ENCODE peak calls at places on chromosome 11, in eight cellular contexts. One of them, this sample, is unnamed.

GRCh38 chr11:74780277-74780870 is 31.7 kb downstream of the RNF169 start:
- DNase-seq in posterior vena cava: no peak
- DNase-seq in HAP-1: no peak
- DNase-seq in stimulated activated effector memory CD8-positive, alpha-beta T cell treated with anti-CD3 and anti-CD28 coated beads, Interleukin-12 subunit alpha, Interleukin-12 subunit beta, amount 100 ng/mL, for 72 hours: no peak
- DNase-seq in anterior cingulate cortex: no peak
- DNase-seq in GM23248: peak
- DNase-seq in NK-92 treated with Interleukin-12 subunit alpha and Interleukin-12 subunit beta, amount 100 ng/mL, for 24 hours: no peak
- DNase-seq in HT1080: no peak
- DNase-seq in this sample: no peak

GRCh38 chr11:110077866-110078325 is 15.3 kb upstream of the ZC3H12C start:
- DNase-seq in posterior vena cava: no peak
- DNase-seq in HAP-1: peak
- DNase-seq in stimulated activated effector memory CD8-positive, alpha-beta T cell treated with anti-CD3 and anti-CD28 coated beads, Interleukin-12 subunit alpha, Interleukin-12 subunit beta, amount 100 ng/mL, for 72 hours: peak
- DNase-seq in anterior cingulate cortex: no peak
- DNase-seq in GM23248: peak
- DNase-seq in NK-92 treated with Interleukin-12 subunit alpha and Interleukin-12 subunit beta, amount 100 ng/mL, for 24 hours: no peak
- DNase-seq in HT1080: peak
- DNase-seq in this sample: no peak

GRCh38 chr11:78876686-78877085 is 302.0 kb upstream of the NARS2 start:
- DNase-seq in posterior vena cava: no peak
- DNase-seq in HAP-1: no peak
- DNase-seq in stimulated activated effector memory CD8-positive, alpha-beta T cell treated with anti-CD3 and anti-CD28 coated beads, Interleukin-12 subunit alpha, Interleukin-12 subunit beta, amount 100 ng/mL, for 72 hours: no peak
- DNase-seq in anterior cingulate cortex: no peak
- DNase-seq in GM23248: no peak
- DNase-seq in NK-92 treated with Interleukin-12 subunit alpha and Interleukin-12 subunit beta, amount 100 ng/mL, for 24 hours: no peak
- DNase-seq in HT1080: no peak
- DNase-seq in this sample: no peak

GRCh38 chr11:78796956-78797355 is 222.3 kb upstream of the NARS2 start:
- DNase-seq in posterior vena cava: no peak
- DNase-seq in HAP-1: no peak
- DNase-seq in stimulated activated effector memory CD8-positive, alpha-beta T cell treated with anti-CD3 and anti-CD28 coated beads, Interleukin-12 subunit alpha, Interleukin-12 subunit beta, amount 100 ng/mL, for 72 hours: no peak
- DNase-seq in anterior cingulate cortex: no peak
- DNase-seq in GM23248: peak
- DNase-seq in NK-92 treated with Interleukin-12 subunit alpha and Interleukin-12 subunit beta, amount 100 ng/mL, for 24 hours: no peak
- DNase-seq in HT1080: peak
- DNase-seq in this sample: no peak

GRCh38 chr11:108559340-108559739 is 34.2 kb downstream of the EXPH5 start:
- DNase-seq in posterior vena cava: no peak
- DNase-seq in HAP-1: no peak
- DNase-seq in stimulated activated effector memory CD8-positive, alpha-beta T cell treated with anti-CD3 and anti-CD28 coated beads, Interleukin-12 subunit alpha, Interleukin-12 subunit beta, amount 100 ng/mL, for 72 hours: no peak
- DNase-seq in anterior cingulate cortex: no peak
- DNase-seq in GM23248: peak
- DNase-seq in NK-92 treated with Interleukin-12 subunit alpha and Interleukin-12 subunit beta, amount 100 ng/mL, for 24 hours: no peak
- DNase-seq in HT1080: peak
- DNase-seq in this sample: no peak

GRCh38 chr11:35211952-35212351 is 73.0 kb downstream of the CD44 start:
- DNase-seq in posterior vena cava: no peak
- DNase-seq in HAP-1: no peak
- DNase-seq in stimulated activated effector memory CD8-positive, alpha-beta T cell treated with anti-CD3 and anti-CD28 coated beads, Interleukin-12 subunit alpha, Interleukin-12 subunit beta, amount 100 ng/mL, for 72 hours: no peak
- DNase-seq in anterior cingulate cortex: no peak
- DNase-seq in GM23248: peak
- DNase-seq in NK-92 treated with Interleukin-12 subunit alpha and Interleukin-12 subunit beta, amount 100 ng/mL, for 24 hours: no peak
- DNase-seq in HT1080: no peak
- DNase-seq in this sample: no peak

GRCh38 chr11:107490836-107491235 is 33.2 kb upstream of the CWF19L2 start:
- DNase-seq in posterior vena cava: no peak
- DNase-seq in HAP-1: no peak
- DNase-seq in stimulated activated effector memory CD8-positive, alpha-beta T cell treated with anti-CD3 and anti-CD28 coated beads, Interleukin-12 subunit alpha, Interleukin-12 subunit beta, amount 100 ng/mL, for 72 hours: no peak
- DNase-seq in anterior cingulate cortex: no peak
- DNase-seq in GM23248: no peak
- DNase-seq in NK-92 treated with Interleukin-12 subunit alpha and Interleukin-12 subunit beta, amount 100 ng/mL, for 24 hours: no peak
- DNase-seq in HT1080: no peak
- DNase-seq in this sample: no peak

GRCh38 chr11:80383655-80384054 is 942.8 kb upstream of the TENM4 start:
- DNase-seq in posterior vena cava: no peak
- DNase-seq in HAP-1: peak
- DNase-seq in stimulated activated effector memory CD8-positive, alpha-beta T cell treated with anti-CD3 and anti-CD28 coated beads, Interleukin-12 subunit alpha, Interleukin-12 subunit beta, amount 100 ng/mL, for 72 hours: no peak
- DNase-seq in anterior cingulate cortex: no peak
- DNase-seq in GM23248: no peak
- DNase-seq in NK-92 treated with Interleukin-12 subunit alpha and Interleukin-12 subunit beta, amount 100 ng/mL, for 24 hours: no peak
- DNase-seq in HT1080: peak
- DNase-seq in this sample: no peak

GRCh38 chr11:123072762-123073161 is 10.8 kb upstream of the HSPA8 start:
- DNase-seq in posterior vena cava: no peak
- DNase-seq in HAP-1: no peak
- DNase-seq in stimulated activated effector memory CD8-positive, alpha-beta T cell treated with anti-CD3 and anti-CD28 coated beads, Interleukin-12 subunit alpha, Interleukin-12 subunit beta, amount 100 ng/mL, for 72 hours: no peak
- DNase-seq in anterior cingulate cortex: no peak
- DNase-seq in GM23248: no peak
- DNase-seq in NK-92 treated with Interleukin-12 subunit alpha and Interleukin-12 subunit beta, amount 100 ng/mL, for 24 hours: no peak
- DNase-seq in HT1080: no peak
- DNase-seq in this sample: no peak

GRCh38 chr11:132088551-132088950 is 718.1 kb downstream of the NTM start:
- DNase-seq in posterior vena cava: no peak
- DNase-seq in HAP-1: no peak
- DNase-seq in stimulated activated effector memory CD8-positive, alpha-beta T cell treated with anti-CD3 and anti-CD28 coated beads, Interleukin-12 subunit alpha, Interleukin-12 subunit beta, amount 100 ng/mL, for 72 hours: no peak
- DNase-seq in anterior cingulate cortex: no peak
- DNase-seq in GM23248: no peak
- DNase-seq in NK-92 treated with Interleukin-12 subunit alpha and Interleukin-12 subunit beta, amount 100 ng/mL, for 24 hours: no peak
- DNase-seq in HT1080: no peak
- DNase-seq in this sample: no peak

GRCh38 chr11:36564376-36565032 is 3.3 kb upstream of the RAG1 start:
- DNase-seq in posterior vena cava: no peak
- DNase-seq in HAP-1: peak
- DNase-seq in stimulated activated effector memory CD8-positive, alpha-beta T cell treated with anti-CD3 and anti-CD28 coated beads, Interleukin-12 subunit alpha, Interleukin-12 subunit beta, amount 100 ng/mL, for 72 hours: peak
- DNase-seq in anterior cingulate cortex: peak
- DNase-seq in GM23248: peak
- DNase-seq in NK-92 treated with Interleukin-12 subunit alpha and Interleukin-12 subunit beta, amount 100 ng/mL, for 24 hours: no peak
- DNase-seq in HT1080: peak
- DNase-seq in this sample: no peak

GRCh38 chr11:1810761-1811160 is 24.0 kb upstream of the SYT8 start:
- DNase-seq in posterior vena cava: no peak
- DNase-seq in HAP-1: no peak
- DNase-seq in stimulated activated effector memory CD8-positive, alpha-beta T cell treated with anti-CD3 and anti-CD28 coated beads, Interleukin-12 subunit alpha, Interleukin-12 subunit beta, amount 100 ng/mL, for 72 hours: no peak
- DNase-seq in anterior cingulate cortex: no peak
- DNase-seq in GM23248: no peak
- DNase-seq in NK-92 treated with Interleukin-12 subunit alpha and Interleukin-12 subunit beta, amount 100 ng/mL, for 24 hours: no peak
- DNase-seq in HT1080: no peak
- DNase-seq in this sample: no peak

GRCh38 chr11:30567148-30567547 is 19.0 kb downstream of the MPPED2 start:
- DNase-seq in posterior vena cava: no peak
- DNase-seq in HAP-1: peak
- DNase-seq in stimulated activated effector memory CD8-positive, alpha-beta T cell treated with anti-CD3 and anti-CD28 coated beads, Interleukin-12 subunit alpha, Interleukin-12 subunit beta, amount 100 ng/mL, for 72 hours: no peak
- DNase-seq in anterior cingulate cortex: no peak
- DNase-seq in GM23248: no peak
- DNase-seq in NK-92 treated with Interleukin-12 subunit alpha and Interleukin-12 subunit beta, amount 100 ng/mL, for 24 hours: no peak
- DNase-seq in HT1080: no peak
- DNase-seq in this sample: no peak

GRCh38 chr11:3964056-3964455 is 108.6 kb downstream of the STIM1 start:
- DNase-seq in posterior vena cava: no peak
- DNase-seq in HAP-1: no peak
- DNase-seq in stimulated activated effector memory CD8-positive, alpha-beta T cell treated with anti-CD3 and anti-CD28 coated beads, Interleukin-12 subunit alpha, Interleukin-12 subunit beta, amount 100 ng/mL, for 72 hours: no peak
- DNase-seq in anterior cingulate cortex: no peak
- DNase-seq in GM23248: no peak
- DNase-seq in NK-92 treated with Interleukin-12 subunit alpha and Interleukin-12 subunit beta, amount 100 ng/mL, for 24 hours: no peak
- DNase-seq in HT1080: no peak
- DNase-seq in this sample: no peak

GRCh38 chr11:1931326-1931725 is 11.8 kb downstream of the TNNT3 start:
- DNase-seq in posterior vena cava: peak
- DNase-seq in HAP-1: no peak
- DNase-seq in stimulated activated effector memory CD8-positive, alpha-beta T cell treated with anti-CD3 and anti-CD28 coated beads, Interleukin-12 subunit alpha, Interleukin-12 subunit beta, amount 100 ng/mL, for 72 hours: no peak
- DNase-seq in anterior cingulate cortex: no peak
- DNase-seq in GM23248: peak
- DNase-seq in NK-92 treated with Interleukin-12 subunit alpha and Interleukin-12 subunit beta, amount 100 ng/mL, for 24 hours: no peak
- DNase-seq in HT1080: no peak
- DNase-seq in this sample: peak

GRCh38 chr11:13076961-13077360 is 67.8 kb downstream of the RASSF10 start:
- DNase-seq in posterior vena cava: no peak
- DNase-seq in HAP-1: no peak
- DNase-seq in stimulated activated effector memory CD8-positive, alpha-beta T cell treated with anti-CD3 and anti-CD28 coated beads, Interleukin-12 subunit alpha, Interleukin-12 subunit beta, amount 100 ng/mL, for 72 hours: no peak
- DNase-seq in anterior cingulate cortex: no peak
- DNase-seq in GM23248: no peak
- DNase-seq in NK-92 treated with Interleukin-12 subunit alpha and Interleukin-12 subunit beta, amount 100 ng/mL, for 24 hours: no peak
- DNase-seq in HT1080: no peak
- DNase-seq in this sample: no peak

GRCh38 chr11:65301491-65302329 is 13.0 kb upstream of the CDC42EP2 start:
- DNase-seq in posterior vena cava: peak
- DNase-seq in HAP-1: peak
- DNase-seq in stimulated activated effector memory CD8-positive, alpha-beta T cell treated with anti-CD3 and anti-CD28 coated beads, Interleukin-12 subunit alpha, Interleukin-12 subunit beta, amount 100 ng/mL, for 72 hours: no peak
- DNase-seq in anterior cingulate cortex: peak
- DNase-seq in GM23248: no peak
- DNase-seq in NK-92 treated with Interleukin-12 subunit alpha and Interleukin-12 subunit beta, amount 100 ng/mL, for 24 hours: no peak
- DNase-seq in HT1080: no peak
- DNase-seq in this sample: peak

GRCh38 chr11:69515271-69516245 is 34.1 kb downstream of the LINC01488 start:
- DNase-seq in posterior vena cava: peak
- DNase-seq in HAP-1: no peak
- DNase-seq in stimulated activated effector memory CD8-positive, alpha-beta T cell treated with anti-CD3 and anti-CD28 coated beads, Interleukin-12 subunit alpha, Interleukin-12 subunit beta, amount 100 ng/mL, for 72 hours: no peak
- DNase-seq in anterior cingulate cortex: no peak
- DNase-seq in GM23248: no peak
- DNase-seq in NK-92 treated with Interleukin-12 subunit alpha and Interleukin-12 subunit beta, amount 100 ng/mL, for 24 hours: no peak
- DNase-seq in HT1080: no peak
- DNase-seq in this sample: no peak

GRCh38 chr11:121936781-121937447 is 179.1 kb downstream of the BLID start:
- DNase-seq in posterior vena cava: no peak
- DNase-seq in HAP-1: no peak
- DNase-seq in stimulated activated effector memory CD8-positive, alpha-beta T cell treated with anti-CD3 and anti-CD28 coated beads, Interleukin-12 subunit alpha, Interleukin-12 subunit beta, amount 100 ng/mL, for 72 hours: no peak
- DNase-seq in anterior cingulate cortex: no peak
- DNase-seq in GM23248: peak
- DNase-seq in NK-92 treated with Interleukin-12 subunit alpha and Interleukin-12 subunit beta, amount 100 ng/mL, for 24 hours: no peak
- DNase-seq in HT1080: peak
- DNase-seq in this sample: no peak

GRCh38 chr11:47413908-47414684 is 5.7 kb downstream of the SLC39A13 start:
- DNase-seq in posterior vena cava: peak
- DNase-seq in HAP-1: no peak
- DNase-seq in stimulated activated effector memory CD8-positive, alpha-beta T cell treated with anti-CD3 and anti-CD28 coated beads, Interleukin-12 subunit alpha, Interleukin-12 subunit beta, amount 100 ng/mL, for 72 hours: no peak
- DNase-seq in anterior cingulate cortex: no peak
- DNase-seq in GM23248: peak
- DNase-seq in NK-92 treated with Interleukin-12 subunit alpha and Interleukin-12 subunit beta, amount 100 ng/mL, for 24 hours: no peak
- DNase-seq in HT1080: peak
- DNase-seq in this sample: peak

GRCh38 chr11:36469881-36470802 is 39.9 kb downstream of the TRAF6 start:
- DNase-seq in posterior vena cava: no peak
- DNase-seq in HAP-1: no peak
- DNase-seq in stimulated activated effector memory CD8-positive, alpha-beta T cell treated with anti-CD3 and anti-CD28 coated beads, Interleukin-12 subunit alpha, Interleukin-12 subunit beta, amount 100 ng/mL, for 72 hours: no peak
- DNase-seq in anterior cingulate cortex: no peak
- DNase-seq in GM23248: peak
- DNase-seq in NK-92 treated with Interleukin-12 subunit alpha and Interleukin-12 subunit beta, amount 100 ng/mL, for 24 hours: no peak
- DNase-seq in HT1080: peak
- DNase-seq in this sample: no peak

GRCh38 chr11:74730601-74731260 is 495 bp downstream of the CHRDL2 start:
- DNase-seq in posterior vena cava: no peak
- DNase-seq in HAP-1: no peak
- DNase-seq in stimulated activated effector memory CD8-positive, alpha-beta T cell treated with anti-CD3 and anti-CD28 coated beads, Interleukin-12 subunit alpha, Interleukin-12 subunit beta, amount 100 ng/mL, for 72 hours: no peak
- DNase-seq in anterior cingulate cortex: no peak
- DNase-seq in GM23248: peak
- DNase-seq in NK-92 treated with Interleukin-12 subunit alpha and Interleukin-12 subunit beta, amount 100 ng/mL, for 24 hours: no peak
- DNase-seq in HT1080: no peak
- DNase-seq in this sample: no peak

GRCh38 chr11:117239295-117239694 is 6.8 kb downstream of the RNF214 start:
- DNase-seq in posterior vena cava: no peak
- DNase-seq in HAP-1: no peak
- DNase-seq in stimulated activated effector memory CD8-positive, alpha-beta T cell treated with anti-CD3 and anti-CD28 coated beads, Interleukin-12 subunit alpha, Interleukin-12 subunit beta, amount 100 ng/mL, for 72 hours: no peak
- DNase-seq in anterior cingulate cortex: no peak
- DNase-seq in GM23248: peak
- DNase-seq in NK-92 treated with Interleukin-12 subunit alpha and Interleukin-12 subunit beta, amount 100 ng/mL, for 24 hours: no peak
- DNase-seq in HT1080: peak
- DNase-seq in this sample: no peak

GRCh38 chr11:83195176-83195531 is 1.6 kb downstream of the ANKRD42 start:
- DNase-seq in posterior vena cava: no peak
- DNase-seq in HAP-1: no peak
- DNase-seq in stimulated activated effector memory CD8-positive, alpha-beta T cell treated with anti-CD3 and anti-CD28 coated beads, Interleukin-12 subunit alpha, Interleukin-12 subunit beta, amount 100 ng/mL, for 72 hours: no peak
- DNase-seq in anterior cingulate cortex: no peak
- DNase-seq in GM23248: peak
- DNase-seq in NK-92 treated with Interleukin-12 subunit alpha and Interleukin-12 subunit beta, amount 100 ng/mL, for 24 hours: no peak
- DNase-seq in HT1080: peak
- DNase-seq in this sample: no peak

GRCh38 chr11:75826463-75827220 is 11.6 kb downstream of the UVRAG start:
- DNase-seq in posterior vena cava: no peak
- DNase-seq in HAP-1: no peak
- DNase-seq in stimulated activated effector memory CD8-positive, alpha-beta T cell treated with anti-CD3 and anti-CD28 coated beads, Interleukin-12 subunit alpha, Interleukin-12 subunit beta, amount 100 ng/mL, for 72 hours: no peak
- DNase-seq in anterior cingulate cortex: no peak
- DNase-seq in GM23248: peak
- DNase-seq in NK-92 treated with Interleukin-12 subunit alpha and Interleukin-12 subunit beta, amount 100 ng/mL, for 24 hours: no peak
- DNase-seq in HT1080: no peak
- DNase-seq in this sample: no peak